ENCODE peak calls at places on chromosomes 4 and X, in six cellular contexts. U, W, A, O, Q and K are unnamed samples.

GRCh38 chr4:80814266-80814665 is 216.2 kb upstream of the BMP3 start:
- DNase-seq in W (no peak), O (no peak), A (no peak), Q (no peak), U (no peak), K (no peak)

GRCh38 chr4:957231-957580 is 16.2 kb downstream of the DGKQ start:
- DNase-seq in Q (no peak), U (peak; percentile 39), W (no peak), A (no peak), O (no peak), K (no peak)

GRCh38 chrX:47991263-47992092 is 12.3 kb downstream of the ZNF182 start:
- DNase-seq in O (peak; percentile 8), Q (peak; percentile 39), W (no peak), U (no peak), A (no peak), K (no peak)

GRCh38 chr4:107478327-107478946 is 241.6 kb downstream of the PAPSS1 start:
- DNase-seq in W (no peak), A (no peak), O (no peak), U (no peak), Q (no peak), K (no peak)

GRCh38 chr4:122857160-122857559 is 30.5 kb downstream of the FGF2 start:
- DNase-seq in A (no peak), W (no peak), O (no peak), U (no peak), Q (no peak), K (no peak)

GRCh38 chr4:147430111-147430510 is 50.8 kb upstream of the EDNRA start:
- DNase-seq in U (no peak), A (no peak), O (no peak), W (no peak), Q (peak; percentile 20), K (no peak)

GRCh38 chr4:87025614-87026041 is 90.8 kb downstream of the AFF1 start:
- DNase-seq in O (no peak), A (no peak), Q (no peak), W (no peak), U (no peak), K (no peak)

GRCh38 chr4:127575888-127576287 is 56.9 kb upstream of the INTU start:
- DNase-seq in Q (no peak), U (no peak), O (no peak), W (no peak), A (no peak), K (no peak)

GRCh38 chr4:81198151-81198550 is 16.9 kb downstream of the PRKG2 start:
- DNase-seq in U (no peak), A (peak; percentile 24), Q (peak; percentile 25), O (no peak), W (no peak), K (peak; percentile 1)

GRCh38 chrX:71118985-71119535 is 664 bp downstream of the MED12 start:
- DNase-seq in Q (no peak), U (no peak), A (no peak), W (no peak), O (no peak), K (no peak)

GRCh38 chr4:156516698-156517097 is 454.9 kb downstream of the PDGFC start:
- DNase-seq in A (no peak), W (no peak), O (no peak), U (no peak), Q (no peak), K (no peak)

GRCh38 chr4:109462297-109462696 is 28.7 kb downstream of the SEC24B start:
- DNase-seq in U (no peak), O (peak; percentile 31), A (no peak), W (no peak), Q (no peak), K (no peak)

GRCh38 chr4:182015893-182016292 is 227.3 kb upstream of the TENM3 start:
- DNase-seq in W (no peak), U (no peak), O (no peak), Q (peak; percentile 42), A (no peak), K (no peak)

GRCh38 chrX:114584983-114585842 is 1.3 kb downstream of the HTR2C start:
- DNase-seq in U (no peak), W (no peak), O (no peak), Q (no peak), A (no peak), K (no peak)

GRCh38 chr4:153074501-153075255 is 129.6 kb upstream of the TRIM2 start:
- DNase-seq in Q (no peak), W (no peak), O (no peak), U (no peak), A (no peak), K (no peak)

GRCh38 chr4:53098681-53099121 is 236.6 kb downstream of the RASL11B start:
- DNase-seq in O (no peak), A (no peak), W (no peak), U (no peak), Q (peak; percentile 26), K (no peak)

GRCh38 chrX:18574591-18574990 is 97.3 kb downstream of the RS1 start:
- DNase-seq in A (no peak), Q (peak; percentile 64), W (no peak), O (no peak), U (no peak), K (no peak)

GRCh38 chr4:18689308-18689915 is 667.9 kb upstream of the LCORL start:
- DNase-seq in Q (peak; percentile 73), A (peak; percentile 36), O (peak; percentile 22), W (no peak), U (no peak), K (peak; percentile 17)

GRCh38 chr4:129327637-129328036 is 231.7 kb downstream of the C4orf33 start:
- DNase-seq in W (no peak), U (no peak), O (peak; percentile 82), Q (no peak), A (no peak), K (no peak)

GRCh38 chrX:84634201-84634782 is 132.0 kb upstream of the HDX start:
- DNase-seq in U (no peak), Q (no peak), O (no peak), A (no peak), W (no peak), K (no peak)

GRCh38 chrX:135477576-135477975 is 42.9 kb upstream of the INTS6L start:
- DNase-seq in A (peak; percentile 50), W (no peak), O (peak; percentile 38), U (peak; percentile 62), Q (peak; percentile 85), K (peak; percentile 64)

GRCh38 chrX:23656684-23657083 is 10.6 kb upstream of the PRDX4 start:
- DNase-seq in Q (no peak), W (no peak), U (no peak), A (no peak), O (no peak), K (no peak)

GRCh38 chrX:14899607-14900006 is 26.4 kb downstream of the MOSPD2 start:
- DNase-seq in O (peak; percentile 0), A (no peak), U (no peak), W (no peak), Q (peak; percentile 32), K (no peak)

GRCh38 chr4:173257732-173258717 is 76.1 kb downstream of the HMGB2 start:
- DNase-seq in A (peak; percentile 67), Q (peak; percentile 70), O (peak; percentile 35), W (peak; percentile 24), U (peak; percentile 68), K (peak; percentile 63)

GRCh38 chr4:66178901-66179300 is 508.6 kb upstream of the EPHA5 start:
- DNase-seq in U (no peak), A (no peak), O (no peak), Q (peak; percentile 31), W (no peak), K (no peak)

GRCh38 chr4:183443609-183444148 is 757 bp upstream of the CDKN2AIP start:
- DNase-seq in O (peak; percentile 37), U (peak; percentile 53), W (peak; percentile 64), A (no peak), Q (no peak), K (peak; percentile 54)

GRCh38 chrX:20477219-20477618 is 210.5 kb upstream of the RPS6KA3 start:
- DNase-seq in A (no peak), Q (no peak), O (no peak), U (no peak), W (no peak), K (no peak)

GRCh38 chr4:151866266-151866918 is 105.6 kb upstream of the GATB start:
- DNase-seq in W (peak; percentile 58), A (no peak), O (peak; percentile 63), Q (no peak), U (no peak), K (no peak)

GRCh38 chr4:177485528-177485927 is 43.3 kb upstream of the AGA start:
- DNase-seq in W (no peak), U (no peak), O (no peak), A (no peak), Q (no peak), K (no peak)

GRCh38 chrX:103845165-103845653 is 13.2 kb upstream of the RAB9B start:
- DNase-seq in O (peak; percentile 32), W (no peak), A (peak; percentile 38), Q (peak; percentile 75), U (peak; percentile 47), K (peak; percentile 4)

GRCh38 chr4:109816082-109816442 is 500 bp downstream of the GAR1 start:
- DNase-seq in W (no peak), Q (peak; percentile 7), O (no peak), U (peak; percentile 47), A (no peak), K (no peak)

GRCh38 chr4:10460313-10461047 is 3.3 kb upstream of the ZNF518B start:
- DNase-seq in W (no peak), O (no peak), U (no peak), Q (no peak), A (no peak), K (no peak)

GRCh38 chr4:142817442-142817841 is 28.7 kb downstream of the INPP4B start:
- DNase-seq in O (peak; percentile 31), U (no peak), A (no peak), Q (peak; percentile 93), W (peak; percentile 6), K (no peak)

GRCh38 chr4:53185853-53186590 is 179.8 kb downstream of the SCFD2 start:
- DNase-seq in W (no peak), O (no peak), U (no peak), A (no peak), Q (no peak), K (no peak)